ENCODE peak calls at places on chromosome 20, in six cellular contexts. W, U, P, M, I and X are unnamed samples.

GRCh38 chr20:16898433-16898832 is 150.3 kb downstream of the OTOR start:
- DNase-seq in P (no peak), W (no peak), I (no peak), U (no peak), M (no peak), X (no peak)

GRCh38 chr20:49989234-49990065 is 6.7 kb downstream of the SNAI1 start:
- DNase-seq in I (no peak), M (peak), U (no peak), W (no peak), P (no peak), X (no peak)

GRCh38 chr20:9609892-9610502 is 95.6 kb downstream of the LAMP5 start:
- DNase-seq in P (no peak), I (peak), W (peak), M (no peak), U (peak), X (no peak)

GRCh38 chr20:63366658-63367360 is 5.7 kb upstream of the CHRNA4 start:
- DNase-seq in M (no peak), I (peak), P (no peak), U (no peak), W (no peak), X (no peak)

GRCh38 chr20:32509639-32510066 is 75.5 kb downstream of the NOL4L start:
- DNase-seq in U (peak), P (peak), W (no peak), I (no peak), M (no peak), X (peak)

GRCh38 chr20:19599200-19599599 is 158.9 kb upstream of the RIN2 start:
- DNase-seq in M (no peak), W (no peak), U (no peak), P (no peak), I (no peak), X (no peak)

GRCh38 chr20:5885866-5886265 is 64.5 kb downstream of the TRMT6 start:
- DNase-seq in W (no peak), M (no peak), I (no peak), P (no peak), U (no peak), X (no peak)

GRCh38 chr20:6123650-6124014 is 802 bp upstream of the FERMT1 start:
- DNase-seq in I (no peak), M (no peak), W (no peak), U (no peak), P (no peak), X (no peak)

GRCh38 chr20:18020931-18021330 is 36.8 kb downstream of the OVOL2 start:
- DNase-seq in W (no peak), U (no peak), M (no peak), P (no peak), I (no peak), X (no peak)

GRCh38 chr20:44990425-44990824 is 24.1 kb downstream of the STK4 start:
- DNase-seq in U (peak), P (no peak), M (no peak), W (no peak), I (no peak), X (no peak)